ENCODE peak calls at places on chromosome 18, in five cellular contexts. G, S, P, L and T are unnamed samples.

GRCh38 chr18:46293699-46294300 is 189.6 kb downstream of the HAUS1 start:
- DNase-seq in G (no peak), S (no peak), P (no peak), L (no peak), T (no peak)

GRCh38 chr18:76447268-76447890 is 47.7 kb downstream of the ZNF516 start:
- DNase-seq in G (no peak), S (no peak), P (no peak), L (no peak), T (no peak)

GRCh38 chr18:74299746-74300145 is 8.0 kb upstream of the CYB5A start:
- DNase-seq in S (no peak), L (no peak), G (no peak), P (no peak), T (no peak)

GRCh38 chr18:71450258-71450657 is 1093.9 kb downstream of the CBLN2 start:
- DNase-seq in S (no peak), P (no peak), L (no peak), G (no peak), T (no peak)

GRCh38 chr18:12361770-12362378 is 15.2 kb downstream of the AFG3L2 start:
- DNase-seq in P (no peak), G (no peak), S (no peak), L (no peak), T (no peak)

GRCh38 chr18:6729247-6730091 is at the start of gene ARHGAP28:
- DNase-seq in P (peak; percentile 75), S (peak; percentile 76), G (peak; percentile 79), L (peak; percentile 62), T (peak; percentile 68)

GRCh38 chr18:70154591-70155194 is 50.8 kb downstream of the RTTN start:
- DNase-seq in P (no peak), L (no peak), S (no peak), G (no peak), T (peak; percentile 3)

GRCh38 chr18:58241877-58242276 is 197.9 kb downstream of the NEDD4L start:
- DNase-seq in L (no peak), G (peak; percentile 63), S (no peak), P (no peak), T (no peak)

GRCh38 chr18:75304678-75305557 is 94.3 kb downstream of the TSHZ1 start:
- DNase-seq in G (no peak), L (no peak), P (no peak), S (no peak), T (no peak)

GRCh38 chr18:48959921-48960920 is 9.5 kb upstream of the SMAD7 start:
- DNase-seq in L (no peak), S (no peak), G (no peak), P (no peak), T (no peak)

GRCh38 chr18:74316257-74317180 is 880 bp downstream of the C18orf63 start:
- DNase-seq in S (peak; percentile 42), L (peak; percentile 29), P (no peak), G (no peak), T (no peak)

GRCh38 chr18:46814394-46814793 is 57.5 kb upstream of the ST8SIA5 start:
- DNase-seq in P (no peak), G (no peak), L (no peak), S (no peak), T (no peak)

GRCh38 chr18:76274470-76275289 is 220.4 kb downstream of the ZNF516 start:
- DNase-seq in G (no peak), S (peak; percentile 11), P (no peak), L (no peak), T (no peak)

GRCh38 chr18:54734059-54734458 is 94.2 kb upstream of the RAB27B start:
- DNase-seq in P (no peak), L (no peak), G (no peak), S (peak; percentile 69), T (peak; percentile 25)

GRCh38 chr18:55100817-55101457 is 141.7 kb upstream of the CCDC68 start:
- DNase-seq in G (no peak), P (no peak), S (peak; percentile 71), L (no peak), T (no peak)

GRCh38 chr18:76823574-76823973 is 1.2 kb downstream of the ZNF236 start:
- DNase-seq in P (no peak), G (no peak), L (no peak), S (peak; percentile 50), T (no peak)

GRCh38 chr18:5238371-5238758 is 41.3 kb upstream of the AKAIN1 start:
- DNase-seq in L (no peak), S (peak; percentile 27), G (peak; percentile 78), P (no peak), T (no peak)

GRCh38 chr18:5237083-5237722 is 40.1 kb upstream of the AKAIN1 start:
- DNase-seq in L (no peak), G (no peak), S (no peak), P (no peak), T (no peak)

GRCh38 chr18:5239447-5239846 is 42.4 kb upstream of the AKAIN1 start:
- DNase-seq in P (no peak), G (no peak), L (no peak), S (no peak), T (no peak)

DNA sequence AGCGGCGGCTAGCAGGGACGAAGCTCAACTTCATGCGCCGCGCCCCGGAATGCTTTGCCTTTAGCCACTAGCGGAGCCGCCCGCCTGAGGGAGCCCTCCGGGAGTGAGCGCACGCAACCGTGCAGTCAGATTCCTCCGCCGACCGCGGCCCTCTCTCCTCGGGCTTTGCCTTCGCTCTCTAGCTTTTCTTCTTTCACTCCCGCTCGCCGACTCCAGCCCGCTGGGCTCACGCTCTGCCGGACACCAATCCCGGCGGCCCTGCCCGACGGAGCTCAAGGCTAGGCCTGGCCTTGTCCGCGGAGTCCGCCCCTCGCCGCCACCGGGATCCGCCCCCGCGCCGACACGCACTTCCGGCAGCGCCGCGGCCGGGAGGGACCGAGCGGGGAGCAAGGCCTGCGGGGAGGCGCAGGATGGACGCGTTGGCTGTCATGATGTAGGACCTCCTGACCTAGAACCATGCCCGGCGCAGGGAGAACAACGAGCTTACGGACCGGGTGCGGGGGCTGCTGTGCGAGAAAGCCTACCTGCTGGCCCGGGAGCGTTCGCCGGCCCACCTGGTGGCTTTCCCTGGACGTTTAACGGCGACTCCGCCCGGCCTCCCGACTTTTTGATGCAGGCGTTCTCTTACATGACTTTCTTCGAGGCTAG is 40.8 kb upstream of the AKAIN1 start:
- DNase-seq in P (peak; percentile 74), L (peak; percentile 73), G (peak; percentile 83), S (peak; percentile 89), T (no peak)
- TF ChIP-seq POLR2A in P (peak; percentile 67), L (peak; percentile 63), G (peak; percentile 51), S (peak; percentile 82), T (peak; percentile 68)

DNA sequence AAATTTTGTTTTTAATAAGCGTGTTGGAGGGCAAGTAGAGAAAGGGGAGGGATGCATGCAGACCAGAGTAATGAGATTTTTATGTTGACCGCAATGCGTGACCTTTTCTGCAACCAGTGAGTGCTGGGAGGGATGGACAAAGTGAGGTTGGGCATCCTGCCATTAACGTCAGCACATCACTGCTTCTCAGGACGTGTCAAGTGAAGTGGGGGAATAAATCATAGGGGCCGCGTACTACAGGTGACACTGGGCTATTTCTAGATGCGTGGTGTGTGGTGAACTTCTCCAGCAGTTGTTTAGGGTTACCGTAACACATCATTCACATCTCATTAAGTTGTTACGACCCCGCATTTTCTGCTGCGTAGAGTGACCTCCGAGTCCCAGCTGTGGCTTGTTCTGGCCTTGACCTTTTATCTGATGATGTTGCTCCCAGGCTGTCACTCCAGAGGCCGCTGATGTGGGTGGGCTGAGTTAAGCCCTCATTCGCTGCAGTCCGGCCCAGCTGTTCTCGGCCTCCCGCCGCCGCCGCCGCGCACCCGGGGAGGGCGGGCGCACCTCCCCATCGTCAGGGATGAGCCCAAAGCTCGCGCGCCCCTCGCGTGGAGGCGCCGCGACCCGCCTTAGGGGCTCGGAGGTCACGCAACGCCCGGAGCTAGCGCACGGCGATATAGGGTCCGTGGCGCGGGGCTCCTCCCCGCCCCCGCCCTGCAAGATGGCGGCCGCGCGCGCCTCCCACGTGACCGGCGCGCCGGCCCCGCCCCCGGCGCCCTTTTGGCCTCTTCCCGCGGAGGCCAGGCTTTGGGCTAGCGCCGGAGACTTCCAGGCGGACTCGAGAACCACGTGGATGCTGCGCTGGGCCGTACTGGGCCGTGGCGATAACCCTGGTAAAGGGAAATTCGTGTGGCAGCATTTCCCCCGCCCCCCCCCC is 3.5 kb downstream of the ZCCHC2 start:
- DNase-seq in P (peak; percentile 58), G (peak; percentile 83), S (peak; percentile 80), L (peak; percentile 62), T (peak; percentile 72)
- TF ChIP-seq POLR2A in P (peak; percentile 92), G (peak; percentile 81), S (peak; percentile 54), L (peak; percentile 53), T (peak; percentile 80)

DNA sequence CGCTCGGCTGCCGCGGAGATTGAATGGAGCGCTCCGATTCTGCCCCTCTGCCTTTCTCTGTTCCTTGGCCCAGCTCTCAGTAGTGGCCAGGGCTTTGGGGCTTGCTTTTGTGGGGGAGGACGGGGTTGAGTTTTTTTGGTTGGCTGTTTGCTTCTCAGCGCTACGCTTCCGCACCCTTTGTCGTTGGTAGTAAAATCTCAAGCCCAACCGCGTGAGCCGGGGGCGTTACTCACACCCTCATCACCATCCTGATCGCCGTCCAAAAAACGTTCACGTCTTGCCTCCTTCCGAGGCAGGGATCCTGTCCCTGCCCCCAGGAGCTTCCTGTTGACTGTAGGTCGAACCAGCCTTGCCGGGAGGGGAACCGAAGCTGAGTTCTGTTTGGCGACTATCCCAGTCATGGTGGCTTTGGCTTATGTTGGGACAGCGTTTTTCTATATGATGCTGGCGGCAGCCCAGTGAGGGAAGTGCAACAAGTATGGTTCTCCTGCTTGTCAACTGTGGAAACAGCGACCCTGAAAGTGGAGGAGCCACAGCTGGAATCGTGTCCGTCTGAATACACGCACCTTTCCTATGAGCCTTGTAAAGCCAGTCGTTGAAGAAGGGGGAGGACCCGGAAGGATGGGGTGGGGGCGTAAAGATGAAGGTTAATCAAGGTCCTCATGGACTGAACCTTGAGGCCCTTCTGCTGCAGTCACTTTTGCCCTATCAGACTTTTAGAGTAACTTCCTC is 797 bp upstream of the YES1 start:
- DNase-seq in P (peak; percentile 51), G (peak; percentile 71), S (peak; percentile 70), L (peak; percentile 74), T (peak; percentile 56)
- TF ChIP-seq POLR2A in P (peak; percentile 8), G (no peak), S (no peak), L (no peak), T (no peak)

GRCh38 chr18:3447895-3448844 is 1.8 kb upstream of the TGIF1 start:
- DNase-seq in L (peak; percentile 96), P (peak; percentile 90), G (peak; percentile 95), S (peak; percentile 95), T (peak; percentile 74)

GRCh38 chr18:3451166-3451988 is 1.4 kb downstream of the TGIF1 start:
- DNase-seq in G (peak; percentile 93), S (peak; percentile 86), L (peak; percentile 94), P (peak; percentile 93), T (peak; percentile 50)

GRCh38 chr18:3448845-3449701 is 899 bp upstream of the TGIF1 start:
- DNase-seq in P (peak; percentile 83), S (peak; percentile 86), G (peak; percentile 78), L (peak; percentile 96), T (peak; percentile 35)

GRCh38 chr18:3450358-3451107 is 561 bp downstream of the TGIF1 start:
- DNase-seq in P (peak; percentile 47), L (peak; percentile 68), G (peak; percentile 70), S (peak; percentile 72), T (no peak)

DNA sequence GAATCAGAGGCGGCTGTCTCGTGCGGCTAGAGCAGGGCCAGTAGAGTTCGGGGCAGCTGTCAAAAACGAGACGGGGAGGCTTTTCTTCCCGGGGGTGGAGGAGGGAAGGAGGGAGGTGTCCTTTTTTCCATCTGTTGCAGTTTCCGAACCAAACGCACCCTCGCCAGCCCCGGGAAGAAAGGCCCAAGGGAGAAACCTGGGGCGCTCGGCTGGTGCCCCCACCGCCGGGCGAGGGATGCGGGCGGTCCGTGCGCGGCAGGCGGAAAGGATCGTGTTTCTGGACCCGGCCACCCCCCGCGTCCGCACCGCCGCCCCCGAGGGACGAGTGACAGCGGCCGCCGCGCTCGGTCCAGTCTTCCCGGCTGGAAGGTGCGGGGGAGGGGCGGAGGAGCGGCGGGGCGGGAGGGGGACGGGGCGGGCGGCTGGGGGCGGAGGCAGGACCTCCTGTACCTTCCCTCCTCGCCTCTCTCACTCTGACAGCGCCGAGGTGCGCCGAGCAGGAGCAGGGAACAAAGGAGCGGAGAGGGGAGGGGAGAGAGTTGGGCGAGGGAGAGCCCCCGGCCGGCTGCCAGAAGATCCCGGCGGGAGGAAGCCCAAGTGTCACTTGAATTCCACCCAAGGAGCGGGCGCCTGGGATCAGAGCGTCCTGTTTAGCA is at the start of gene TGIF1:
- DNase-seq in S (peak; percentile 84), L (peak; percentile 89), G (peak; percentile 87), P (peak; percentile 66), T (peak; percentile 21)
- TF ChIP-seq POLR2A in S (peak; percentile 66), L (no peak), G (peak; percentile 85), P (peak; percentile 70), T (peak; percentile 81)